ENCODE peak calls at places on chromosomes 3 and 15, in eight cellular contexts. X is stomach, Z is adrenal gland, L is Peyer's patch, O is breast epithelium, R is suprapubic skin, J is GM12891, N is ovary. E is an unnamed sample.

GRCh38 chr3:55591893-55592292 is 104.8 kb upstream of the WNT5A start:
- DNase-seq in L (no peak), X (no peak), Z (no peak), N (no peak), R (no peak), O (no peak), J (no peak), E (no peak)

GRCh38 chr15:94380798-94381197 is 149.4 kb downstream of the MCTP2 start:
- DNase-seq in N (no peak), R (no peak), Z (no peak), L (no peak), X (no peak), O (no peak), J (no peak), E (no peak)

GRCh38 chr3:9014189-9014588 is 50.9 kb upstream of the RAD18 start:
- DNase-seq in R (no peak), N (no peak), L (no peak), O (no peak), X (no peak), J (no peak), Z (no peak), E (no peak)

GRCh38 chr3:144843099-144843498 is 871.5 kb downstream of the DIPK2A start:
- DNase-seq in Z (no peak), L (no peak), N (no peak), X (no peak), R (no peak), J (no peak), O (no peak), E (no peak)

GRCh38 chr15:92365079-92365478 is 28.6 kb upstream of the ST8SIA2 start:
- DNase-seq in J (no peak), X (peak), L (no peak), O (no peak), R (no peak), Z (peak), N (no peak), E (no peak)

GRCh38 chr15:56933420-56934210 is 15.2 kb downstream of the TCF12 start:
- DNase-seq in Z (no peak), N (no peak), J (no peak), O (no peak), R (no peak), L (no peak), X (no peak), E (no peak)

GRCh38 chr3:119643528-119643927 is 16.9 kb downstream of the POPDC2 start:
- DNase-seq in X (no peak), J (no peak), N (no peak), Z (no peak), O (no peak), R (no peak), L (no peak), E (no peak)

GRCh38 chr15:48389701-48390143 is 58.5 kb downstream of the DUT start:
- DNase-seq in Z (no peak), X (no peak), R (no peak), O (no peak), J (no peak), N (peak), L (no peak), E (no peak)

GRCh38 chr3:73710340-73710739 is 85.6 kb upstream of the PDZRN3 start:
- DNase-seq in O (no peak), L (no peak), J (no peak), Z (no peak), R (no peak), X (no peak), N (no peak), E (no peak)

GRCh38 chr3:30289324-30289723 is 317.1 kb upstream of the TGFBR2 start:
- DNase-seq in J (no peak), R (no peak), L (no peak), O (no peak), Z (no peak), X (no peak), N (no peak), E (no peak)

GRCh38 chr15:41904487-41905359 is 10.9 kb upstream of the SPTBN5 start:
- DNase-seq in L (peak), R (no peak), J (peak), X (peak), Z (peak), N (peak), O (no peak), E (peak)

GRCh38 chr3:179181993-179182551 is 33.9 kb downstream of the PIK3CA start:
- DNase-seq in N (no peak), X (no peak), R (no peak), O (no peak), L (no peak), Z (peak), J (no peak), E (no peak)

GRCh38 chr15:44694416-44694815 is 16.7 kb downstream of the PATL2 start:
- DNase-seq in X (no peak), R (no peak), O (no peak), L (no peak), Z (no peak), N (no peak), J (no peak), E (no peak)

GRCh38 chr15:65275104-65275727 is 11.5 kb downstream of the PARP16 start:
- DNase-seq in N (no peak), X (no peak), J (no peak), L (no peak), O (no peak), Z (no peak), R (no peak), E (no peak)

GRCh38 chr3:102163039-102163817 is 271.6 kb upstream of the ZPLD1 start:
- DNase-seq in Z (peak), X (peak), N (peak), O (peak), R (no peak), J (no peak), L (no peak), E (no peak)

GRCh38 chr15:52144656-52145055 is 32.1 kb upstream of the BCL2L10 start:
- DNase-seq in O (no peak), R (no peak), X (no peak), N (no peak), Z (no peak), L (no peak), J (no peak), E (no peak)

GRCh38 chr3:11282250-11283125 is 10.3 kb downstream of the ATG7 start:
- DNase-seq in R (no peak), Z (peak), N (peak), O (no peak), J (no peak), L (no peak), X (no peak), E (no peak)

GRCh38 chr15:60713096-60714084 is 234.4 kb upstream of the ICE2 start:
- DNase-seq in Z (no peak), N (no peak), X (no peak), O (no peak), L (no peak), J (no peak), R (no peak), E (no peak)

GRCh38 chr3:172869356-172869755 is 118.8 kb downstream of the ECT2 start:
- DNase-seq in Z (no peak), L (no peak), J (no peak), R (no peak), X (no peak), O (no peak), N (no peak), E (peak)

GRCh38 chr3:119352863-119353527 is 58.8 kb downstream of the ARHGAP31 start:
- DNase-seq in Z (no peak), J (no peak), L (no peak), N (no peak), X (no peak), R (no peak), O (no peak), E (no peak)

GRCh38 chr15:47514251-47514652 is 203.1 kb upstream of the SEMA6D start:
- DNase-seq in Z (no peak), L (no peak), X (no peak), O (no peak), N (no peak), J (no peak), R (no peak), E (no peak)

GRCh38 chr3:33660035-33660434 is 58.0 kb downstream of the CLASP2 start:
- DNase-seq in Z (no peak), X (no peak), N (no peak), L (no peak), R (no peak), O (no peak), J (no peak), E (no peak)

GRCh38 chr3:33663042-33663441 is 55.0 kb downstream of the CLASP2 start:
- DNase-seq in X (no peak), Z (no peak), O (no peak), L (no peak), R (no peak), N (no peak), J (no peak), E (no peak)

GRCh38 chr3:33658039-33658438 is 60.0 kb downstream of the CLASP2 start:
- DNase-seq in J (no peak), L (no peak), R (no peak), Z (no peak), X (no peak), N (no peak), O (no peak), E (no peak)

GRCh38 chr3:33664195-33664594 is 53.9 kb downstream of the CLASP2 start:
- DNase-seq in L (no peak), Z (no peak), X (no peak), R (no peak), N (no peak), O (no peak), J (no peak), E (no peak)

GRCh38 chr3:33658971-33659848 is 58.8 kb downstream of the CLASP2 start:
- DNase-seq in L (peak), R (peak), O (peak), X (peak), N (peak), J (peak), Z (peak), E (peak)
- TF ChIP-seq POLR2A in L (no peak), R (no peak), O (no peak), X (no peak), N (no peak), J (no peak), Z (peak), E (no peak)

GRCh38 chr3:38479431-38480092 is 16.6 kb upstream of the EXOG start:
- DNase-seq in X (peak), L (peak), R (no peak), O (peak), J (peak), N (peak), Z (peak), E (peak)
- TF ChIP-seq POLR2A in X (no peak), L (no peak), R (no peak), O (no peak), J (no peak), N (no peak), Z (no peak), E (no peak)

GRCh38 chr3:194486540-194487288 is at the start of gene ATP13A3:
- DNase-seq in R (peak), Z (peak), O (peak), N (peak), L (peak), J (peak), X (peak), E (peak)
- TF ChIP-seq POLR2A in R (no peak), Z (peak), O (no peak), N (peak), L (peak), J (peak), X (no peak), E (peak)

GRCh38 chr3:50610181-50610971 is 1.2 kb downstream of the CISH start:
- DNase-seq in R (no peak), N (peak), L (no peak), O (no peak), J (no peak), Z (no peak), X (peak), E (no peak)
- TF ChIP-seq POLR2A in R (no peak), N (no peak), L (no peak), O (no peak), J (no peak), Z (no peak), X (no peak), E (no peak)

DNA sequence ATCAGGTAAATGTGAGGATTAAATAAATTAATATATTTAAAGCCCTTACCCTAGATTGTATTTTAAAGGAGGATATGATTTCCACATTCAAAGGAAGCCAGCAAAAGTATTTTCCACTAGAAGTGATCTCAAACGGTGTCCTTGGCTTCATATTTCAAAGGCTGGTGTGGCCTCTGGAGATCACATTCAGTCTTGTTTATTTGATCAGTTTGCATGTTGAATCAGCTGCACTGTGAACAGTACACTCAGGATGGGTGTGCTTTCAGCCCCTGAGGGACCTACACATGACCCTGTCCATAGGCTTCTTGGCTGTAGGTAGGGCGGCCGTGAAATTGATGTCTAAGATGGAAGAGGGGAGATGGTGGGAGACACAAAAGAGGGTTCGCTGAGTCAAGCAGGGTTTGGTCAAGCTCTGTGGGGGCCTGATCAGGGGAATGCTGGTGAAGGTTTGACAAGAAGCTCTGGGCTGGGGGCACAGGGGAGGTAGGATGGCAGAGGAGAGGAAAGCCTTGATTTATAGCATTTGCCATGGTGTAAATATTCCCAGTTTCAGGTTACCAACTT is 21.9 kb downstream of the CYP8B1 start:
- DNase-seq in Z (peak), O (no peak), J (no peak), X (no peak), N (no peak), R (peak), L (no peak), E (no peak)
- TF ChIP-seq POLR2A in Z (no peak), O (no peak), J (no peak), X (no peak), N (no peak), R (no peak), L (no peak), E (no peak)

GRCh38 chr15:25228261-25228660 is 210.6 kb downstream of the UBE3A start:
- DNase-seq in R (no peak), Z (no peak), N (no peak), J (no peak), L (no peak), O (no peak), X (no peak), E (no peak)

GRCh38 chr15:25226360-25226759 is 212.5 kb downstream of the UBE3A start:
- DNase-seq in L (no peak), X (no peak), Z (no peak), J (no peak), R (no peak), N (no peak), O (no peak), E (no peak)

GRCh38 chr15:25220834-25221233 is 218.0 kb downstream of the UBE3A start:
- DNase-seq in J (no peak), O (no peak), N (no peak), R (no peak), L (no peak), X (no peak), Z (no peak), E (no peak)

GRCh38 chr15:25224396-25224795 is 214.4 kb downstream of the UBE3A start:
- DNase-seq in O (no peak), J (no peak), Z (no peak), N (no peak), X (no peak), L (no peak), R (no peak), E (no peak)
- TF ChIP-seq POLR2A in O (no peak), J (no peak), Z (no peak), N (no peak), X (no peak), L (no peak), R (no peak), E (no peak)

GRCh38 chr3:65532164-65532563 is 506.6 kb downstream of the MAGI1 start:
- DNase-seq in X (no peak), O (no peak), N (no peak), R (no peak), Z (no peak), J (no peak), L (no peak), E (no peak)
- TF ChIP-seq POLR2A in X (no peak), O (no peak), N (no peak), R (no peak), Z (no peak), J (no peak), L (no peak), E (no peak)

E was measured in prostate gland.